ENCODE peak calls at places on chromosomes 3 and 15, in four cellular contexts. One of them, this sample, is unnamed.

GRCh38 chr15:78749831-78750230 is 61.4 kb downstream of the ADAMTS7 start:
- DNase-seq in WTC11: no peak
- DNase-seq in K562: no peak
- DNase-seq in HepG2: no peak
- DNase-seq in this sample: no peak

GRCh38 chr15:68755731-68756130 is 65.0 kb downstream of the ANP32A start:
- DNase-seq in WTC11: no peak
- DNase-seq in K562: no peak
- DNase-seq in HepG2: no peak
- DNase-seq in this sample: no peak

GRCh38 chr3:10517616-10518015 is 12.2 kb upstream of the ATP2B2 start:
- DNase-seq in WTC11: no peak
- DNase-seq in K562: no peak
- DNase-seq in HepG2: no peak
- DNase-seq in this sample: no peak

GRCh38 chr15:74529911-74530310 is 11.1 kb upstream of the ARID3B start:
- DNase-seq in WTC11: no peak
- DNase-seq in K562: no peak
- DNase-seq in HepG2: no peak
- DNase-seq in this sample: no peak

GRCh38 chr15:35751421-35752133 is 205.6 kb upstream of the DPH6 start:
- DNase-seq in WTC11: peak; percentile 80
- DNase-seq in K562: peak; percentile 53
- DNase-seq in HepG2: peak; percentile 52
- DNase-seq in this sample: peak; percentile 56

GRCh38 chr3:180295811-180296210 is 259.1 kb upstream of the PEX5L start:
- DNase-seq in WTC11: no peak
- DNase-seq in K562: no peak
- DNase-seq in HepG2: no peak
- DNase-seq in this sample: no peak

GRCh38 chr3:13631256-13631655 is 82.3 kb downstream of the FBLN2 start:
- DNase-seq in WTC11: no peak
- DNase-seq in K562: no peak
- DNase-seq in HepG2: no peak
- DNase-seq in this sample: no peak

GRCh38 chr15:77544162-77544561 is 88.5 kb downstream of the LINGO1 start:
- DNase-seq in WTC11: no peak
- DNase-seq in K562: no peak
- DNase-seq in HepG2: no peak
- DNase-seq in this sample: no peak

GRCh38 chr3:147934316-147935188 is 525.4 kb downstream of the ZIC1 start:
- DNase-seq in WTC11: peak; percentile 17
- DNase-seq in K562: no peak
- DNase-seq in HepG2: no peak
- DNase-seq in this sample: no peak

GRCh38 chr15:66899555-66900350 is 165.6 kb upstream of the SMAD3 start:
- DNase-seq in WTC11: no peak
- DNase-seq in K562: no peak
- DNase-seq in HepG2: no peak
- DNase-seq in this sample: no peak

GRCh38 chr3:56115199-56115598 is 353.1 kb downstream of the ERC2 start:
- DNase-seq in WTC11: no peak
- DNase-seq in K562: no peak
- DNase-seq in HepG2: no peak
- DNase-seq in this sample: no peak

GRCh38 chr15:80590772-80591355 is 104.2 kb upstream of the ABHD17C start:
- DNase-seq in WTC11: no peak
- DNase-seq in K562: no peak
- DNase-seq in HepG2: no peak
- DNase-seq in this sample: no peak

GRCh38 chr15:66496951-66497501 is 536 bp downstream of the SNAPC5 start:
- DNase-seq in WTC11: no peak
- DNase-seq in K562: peak; percentile 38
- DNase-seq in HepG2: peak; percentile 15
- DNase-seq in this sample: no peak

GRCh38 chr15:100878130-100878529 is 1.5 kb upstream of the ALDH1A3 start:
- DNase-seq in WTC11: no peak
- DNase-seq in K562: no peak
- DNase-seq in HepG2: no peak
- DNase-seq in this sample: no peak

GRCh38 chr15:53210653-53211052 is 420.5 kb upstream of the ONECUT1 start:
- DNase-seq in WTC11: no peak
- DNase-seq in K562: no peak
- DNase-seq in HepG2: no peak
- DNase-seq in this sample: no peak

GRCh38 chr3:39148116-39149058 is 5.0 kb downstream of the CSRNP1 start:
- DNase-seq in WTC11: no peak
- DNase-seq in K562: peak; percentile 54
- DNase-seq in HepG2: no peak
- DNase-seq in this sample: no peak

GRCh38 chr15:97977734-97978133 is 17.2 kb downstream of the ARRDC4 start:
- DNase-seq in WTC11: no peak
- DNase-seq in K562: no peak
- DNase-seq in HepG2: no peak
- DNase-seq in this sample: no peak

GRCh38 chr15:89129123-89129815 is 41.0 kb downstream of the ABHD2 start:
- DNase-seq in WTC11: peak; percentile 81
- DNase-seq in K562: peak; percentile 55
- DNase-seq in HepG2: no peak
- DNase-seq in this sample: peak; percentile 63

GRCh38 chr15:78937132-78937739 is 7.6 kb downstream of the CTSH start:
- DNase-seq in WTC11: no peak
- DNase-seq in K562: peak; percentile 60
- DNase-seq in HepG2: no peak
- DNase-seq in this sample: no peak

GRCh38 chr3:39970982-39971381 is 161.6 kb downstream of the MYRIP start:
- DNase-seq in WTC11: no peak
- DNase-seq in K562: no peak
- DNase-seq in HepG2: peak; percentile 6
- DNase-seq in this sample: no peak

GRCh38 chr3:193744048-193744821 is 151.2 kb downstream of the OPA1 start:
- DNase-seq in WTC11: no peak
- DNase-seq in K562: no peak
- DNase-seq in HepG2: peak; percentile 99
- DNase-seq in this sample: no peak

GRCh38 chr3:50292159-50292923 is at the start of gene IFRD2:
- DNase-seq in WTC11: peak; percentile 97
- DNase-seq in K562: peak; percentile 75
- DNase-seq in HepG2: peak; percentile 95
- DNase-seq in this sample: peak; percentile 93

GRCh38 chr3:55094691-55095090 is 166.8 kb upstream of the LRTM1 start:
- DNase-seq in WTC11: no peak
- DNase-seq in K562: no peak
- DNase-seq in HepG2: no peak
- DNase-seq in this sample: no peak

GRCh38 chr3:139677341-139678155 is at the start of gene NMNAT3:
- DNase-seq in WTC11: peak; percentile 95
- DNase-seq in K562: peak; percentile 98
- DNase-seq in HepG2: peak; percentile 77
- DNase-seq in this sample: peak; percentile 75

GRCh38 chr3:187753516-187753915 is 8.2 kb upstream of the BCL6 start:
- DNase-seq in WTC11: no peak
- DNase-seq in K562: no peak
- DNase-seq in HepG2: no peak
- DNase-seq in this sample: no peak

GRCh38 chr15:86044981-86045380 is 34.7 kb upstream of the AGBL1 start:
- DNase-seq in WTC11: no peak
- DNase-seq in K562: no peak
- DNase-seq in HepG2: no peak
- DNase-seq in this sample: no peak

GRCh38 chr15:71443538-71443937 is 328.3 kb downstream of the THSD4 start:
- DNase-seq in WTC11: peak; percentile 72
- DNase-seq in K562: peak; percentile 56
- DNase-seq in HepG2: peak; percentile 23
- DNase-seq in this sample: peak; percentile 47

GRCh38 chr3:24437326-24437725 is 57.3 kb downstream of the THRB start:
- DNase-seq in WTC11: no peak
- DNase-seq in K562: no peak
- DNase-seq in HepG2: peak; percentile 18
- DNase-seq in this sample: no peak

GRCh38 chr3:138284957-138285477 is 44.6 kb downstream of the NME9 start:
- DNase-seq in WTC11: no peak
- DNase-seq in K562: no peak
- DNase-seq in HepG2: no peak
- DNase-seq in this sample: no peak

GRCh38 chr3:24129549-24129948 is 184.5 kb downstream of the NR1D2 start:
- DNase-seq in WTC11: no peak
- DNase-seq in K562: no peak
- DNase-seq in HepG2: no peak
- DNase-seq in this sample: no peak

GRCh38 chr15:78064544-78064943 is 13.0 kb downstream of the TBC1D2B start:
- DNase-seq in WTC11: no peak
- DNase-seq in K562: no peak
- DNase-seq in HepG2: no peak
- DNase-seq in this sample: no peak

GRCh38 chr3:3802021-3802420 is 2.8 kb downstream of the LRRN1 start:
- DNase-seq in WTC11: peak; percentile 12
- DNase-seq in K562: no peak
- DNase-seq in HepG2: no peak
- DNase-seq in this sample: no peak

GRCh38 chr3:3799173-3800075 is at the start of gene LRRN1:
- DNase-seq in WTC11: peak; percentile 93
- DNase-seq in K562: no peak
- DNase-seq in HepG2: no peak
- DNase-seq in this sample: peak; percentile 13

GRCh38 chr3:3800076-3800448 is 831 bp downstream of the LRRN1 start:
- DNase-seq in WTC11: peak; percentile 30
- DNase-seq in K562: no peak
- DNase-seq in HepG2: no peak
- DNase-seq in this sample: no peak

GRCh38 chr3:3801510-3801841 is 2.2 kb downstream of the LRRN1 start:
- DNase-seq in WTC11: peak; percentile 42
- DNase-seq in K562: no peak
- DNase-seq in HepG2: no peak
- DNase-seq in this sample: no peak

GRCh38 chr3:3800685-3801509 is 1.7 kb downstream of the LRRN1 start:
- DNase-seq in WTC11: peak; percentile 37
- DNase-seq in K562: no peak
- DNase-seq in HepG2: no peak
- DNase-seq in this sample: no peak
- TF ChIP-seq ELF4 in WTC11: no peak
- TF ChIP-seq ELF4 in K562: no peak
- TF ChIP-seq ELF4 in HepG2: no peak
- TF ChIP-seq ELF4 in this sample: no peak

DNA sequence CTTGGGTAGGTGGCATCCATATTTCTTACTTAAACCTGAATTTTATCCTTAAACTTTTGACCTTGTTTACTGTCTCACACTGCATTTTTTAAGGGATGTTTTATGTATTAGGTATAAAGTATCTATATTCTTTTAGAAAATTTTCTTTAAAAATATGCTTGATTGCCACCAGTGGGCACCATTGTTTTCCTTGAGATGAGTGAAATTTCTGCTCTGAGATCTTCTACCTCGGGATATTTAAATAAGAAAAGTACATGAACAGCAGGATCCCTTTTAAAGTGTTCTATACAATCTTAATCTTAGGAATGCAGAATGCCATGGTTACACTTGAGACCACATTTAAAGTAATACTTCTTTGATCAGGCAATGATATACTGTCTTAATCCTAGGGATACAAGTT is 108.7 kb downstream of the SLMAP start:
- DNase-seq in WTC11: no peak
- DNase-seq in K562: no peak
- DNase-seq in HepG2: no peak
- DNase-seq in this sample: no peak
- TF ChIP-seq ELF4 in WTC11: no peak
- TF ChIP-seq ELF4 in K562: no peak
- TF ChIP-seq ELF4 in HepG2: no peak
- TF ChIP-seq ELF4 in this sample: no peak

GRCh38 chr15:73387507-73388255 is 18.9 kb upstream of the HCN4 start:
- DNase-seq in WTC11: no peak
- DNase-seq in K562: no peak
- DNase-seq in HepG2: no peak
- DNase-seq in this sample: no peak
- TF ChIP-seq ELF4 in WTC11: no peak
- TF ChIP-seq ELF4 in K562: no peak
- TF ChIP-seq ELF4 in HepG2: no peak
- TF ChIP-seq ELF4 in this sample: no peak

GRCh38 chr3:159796744-159797143 is 191.9 kb upstream of the IL12A start:
- DNase-seq in WTC11: no peak
- DNase-seq in K562: no peak
- DNase-seq in HepG2: no peak
- DNase-seq in this sample: no peak

GRCh38 chr3:159800434-159801121 is 188.1 kb upstream of the IL12A start:
- DNase-seq in WTC11: no peak
- DNase-seq in K562: no peak
- DNase-seq in HepG2: no peak
- DNase-seq in this sample: no peak

GRCh38 chr3:159796226-159796625 is 192.4 kb upstream of the IL12A start:
- DNase-seq in WTC11: no peak
- DNase-seq in K562: no peak
- DNase-seq in HepG2: no peak
- DNase-seq in this sample: no peak

GRCh38 chr3:159797771-159798170 is 190.9 kb upstream of the IL12A start:
- DNase-seq in WTC11: no peak
- DNase-seq in K562: no peak
- DNase-seq in HepG2: no peak
- DNase-seq in this sample: no peak

DNA sequence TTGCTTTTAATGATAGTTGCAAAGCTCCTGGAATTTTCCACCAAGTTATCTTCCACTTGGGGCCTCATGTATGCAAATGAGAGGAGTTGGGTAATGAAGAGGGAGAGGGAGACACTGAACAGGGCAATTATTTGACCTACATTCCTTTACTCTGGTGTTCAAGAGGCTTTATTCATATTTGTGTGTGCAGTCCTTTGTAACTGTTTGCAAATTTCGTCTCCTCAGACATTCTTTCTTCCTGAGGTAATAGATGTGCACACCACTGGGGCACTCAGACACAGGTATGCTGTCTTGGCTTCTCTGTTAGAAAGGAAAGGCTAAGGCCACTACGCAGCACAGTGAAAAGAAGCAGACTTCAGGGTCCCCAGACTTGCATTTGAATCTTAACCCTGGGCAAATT is 189.7 kb upstream of the IL12A start:
- DNase-seq in WTC11: no peak
- DNase-seq in K562: no peak
- DNase-seq in HepG2: peak; percentile 57
- DNase-seq in this sample: no peak
- TF ChIP-seq ELF4 in WTC11: no peak
- TF ChIP-seq ELF4 in K562: no peak
- TF ChIP-seq ELF4 in HepG2: no peak
- TF ChIP-seq ELF4 in this sample: no peak

This sample was measured in HEK293T.